ENCODE peak calls at places on chromosomes 7 and 10, in four cellular contexts. One of them, this sample, is unnamed.

GRCh38 chr10:106107711-106108110 is 1056.8 kb downstream of the SORCS1 start:
- DNase-seq in tibial artery: no peak
- DNase-seq in CD4-positive, alpha-beta T cell: no peak
- DNase-seq in SK-N-SH: no peak
- DNase-seq in this sample: no peak

GRCh38 chr7:4738711-4739527 is 36.5 kb upstream of the AP5Z1 start:
- DNase-seq in tibial artery: no peak
- DNase-seq in CD4-positive, alpha-beta T cell: no peak
- DNase-seq in SK-N-SH: peak; percentile 87
- DNase-seq in this sample: no peak

GRCh38 chr10:24642921-24643678 is 80.6 kb downstream of the ARHGAP21 start:
- DNase-seq in tibial artery: no peak
- DNase-seq in CD4-positive, alpha-beta T cell: no peak
- DNase-seq in SK-N-SH: peak; percentile 60
- DNase-seq in this sample: peak; percentile 44

GRCh38 chr7:33109758-33110238 is 594 bp upstream of the RP9 start:
- DNase-seq in tibial artery: no peak
- DNase-seq in CD4-positive, alpha-beta T cell: no peak
- DNase-seq in SK-N-SH: peak; percentile 53
- DNase-seq in this sample: no peak

GRCh38 chr7:98879198-98879988 is 1.1 kb downstream of the TRRAP start:
- DNase-seq in tibial artery: no peak
- DNase-seq in CD4-positive, alpha-beta T cell: peak; percentile 51
- DNase-seq in SK-N-SH: peak; percentile 52
- DNase-seq in this sample: peak; percentile 78

GRCh38 chr7:44184874-44185446 is 4.3 kb downstream of the GCK start:
- DNase-seq in tibial artery: no peak
- DNase-seq in CD4-positive, alpha-beta T cell: no peak
- DNase-seq in SK-N-SH: no peak
- DNase-seq in this sample: no peak

GRCh38 chr10:110206988-110207804 is at the start of gene MXI1:
- DNase-seq in tibial artery: peak; percentile 81
- DNase-seq in CD4-positive, alpha-beta T cell: no peak
- DNase-seq in SK-N-SH: peak; percentile 85
- DNase-seq in this sample: peak; percentile 77

GRCh38 chr10:4596951-4597350 is 229.1 kb upstream of the AKR1E2 start:
- DNase-seq in tibial artery: no peak
- DNase-seq in CD4-positive, alpha-beta T cell: no peak
- DNase-seq in SK-N-SH: no peak
- DNase-seq in this sample: no peak

GRCh38 chr7:30880941-30881340 is 30.7 kb upstream of the AQP1 start:
- DNase-seq in tibial artery: no peak
- DNase-seq in CD4-positive, alpha-beta T cell: no peak
- DNase-seq in SK-N-SH: no peak
- DNase-seq in this sample: no peak

GRCh38 chr10:124703778-124704427 is 40.3 kb downstream of the FAM53B start:
- DNase-seq in tibial artery: peak; percentile 60
- DNase-seq in CD4-positive, alpha-beta T cell: no peak
- DNase-seq in SK-N-SH: no peak
- DNase-seq in this sample: no peak

GRCh38 chr7:8295638-8296361 is 33.8 kb upstream of the ICA1 start:
- DNase-seq in tibial artery: no peak
- DNase-seq in CD4-positive, alpha-beta T cell: peak; percentile 12
- DNase-seq in SK-N-SH: peak; percentile 71
- DNase-seq in this sample: peak; percentile 72

GRCh38 chr10:17452060-17452894 is 2.1 kb downstream of the ST8SIA6 start:
- DNase-seq in tibial artery: no peak
- DNase-seq in CD4-positive, alpha-beta T cell: no peak
- DNase-seq in SK-N-SH: no peak
- DNase-seq in this sample: no peak

GRCh38 chr7:153524070-153524601 is 528.1 kb upstream of the DPP6 start:
- DNase-seq in tibial artery: no peak
- DNase-seq in CD4-positive, alpha-beta T cell: no peak
- DNase-seq in SK-N-SH: no peak
- DNase-seq in this sample: no peak

GRCh38 chr7:116062666-116063065 is 32.1 kb upstream of the TFEC start:
- DNase-seq in tibial artery: no peak
- DNase-seq in CD4-positive, alpha-beta T cell: no peak
- DNase-seq in SK-N-SH: no peak
- DNase-seq in this sample: no peak

GRCh38 chr7:112930787-112931186 is 140.6 kb upstream of the TMEM168 start:
- DNase-seq in tibial artery: no peak
- DNase-seq in CD4-positive, alpha-beta T cell: no peak
- DNase-seq in SK-N-SH: no peak
- DNase-seq in this sample: no peak

GRCh38 chr7:17611611-17612010 is 313.2 kb downstream of the AHR start:
- DNase-seq in tibial artery: no peak
- DNase-seq in CD4-positive, alpha-beta T cell: no peak
- DNase-seq in SK-N-SH: no peak
- DNase-seq in this sample: no peak

GRCh38 chr10:108544500-108545120 is 1378.7 kb downstream of the XPNPEP1 start:
- DNase-seq in tibial artery: no peak
- DNase-seq in CD4-positive, alpha-beta T cell: no peak
- DNase-seq in SK-N-SH: peak; percentile 39
- DNase-seq in this sample: peak; percentile 20

GRCh38 chr10:43044444-43045245 is 32.2 kb upstream of the RET start:
- DNase-seq in tibial artery: no peak
- DNase-seq in CD4-positive, alpha-beta T cell: no peak
- DNase-seq in SK-N-SH: peak; percentile 37
- DNase-seq in this sample: no peak

GRCh38 chr10:101710064-101710695 is 15.2 kb upstream of the FBXW4 start:
- DNase-seq in tibial artery: no peak
- DNase-seq in CD4-positive, alpha-beta T cell: no peak
- DNase-seq in SK-N-SH: no peak
- DNase-seq in this sample: no peak

GRCh38 chr10:13162013-13162364 is 631 bp downstream of the MCM10 start:
- DNase-seq in tibial artery: no peak
- DNase-seq in CD4-positive, alpha-beta T cell: no peak
- DNase-seq in SK-N-SH: peak; percentile 44
- DNase-seq in this sample: no peak

GRCh38 chr7:15378494-15378893 is 183.3 kb downstream of the AGMO start:
- DNase-seq in tibial artery: no peak
- DNase-seq in CD4-positive, alpha-beta T cell: no peak
- DNase-seq in SK-N-SH: no peak
- DNase-seq in this sample: no peak

DNA sequence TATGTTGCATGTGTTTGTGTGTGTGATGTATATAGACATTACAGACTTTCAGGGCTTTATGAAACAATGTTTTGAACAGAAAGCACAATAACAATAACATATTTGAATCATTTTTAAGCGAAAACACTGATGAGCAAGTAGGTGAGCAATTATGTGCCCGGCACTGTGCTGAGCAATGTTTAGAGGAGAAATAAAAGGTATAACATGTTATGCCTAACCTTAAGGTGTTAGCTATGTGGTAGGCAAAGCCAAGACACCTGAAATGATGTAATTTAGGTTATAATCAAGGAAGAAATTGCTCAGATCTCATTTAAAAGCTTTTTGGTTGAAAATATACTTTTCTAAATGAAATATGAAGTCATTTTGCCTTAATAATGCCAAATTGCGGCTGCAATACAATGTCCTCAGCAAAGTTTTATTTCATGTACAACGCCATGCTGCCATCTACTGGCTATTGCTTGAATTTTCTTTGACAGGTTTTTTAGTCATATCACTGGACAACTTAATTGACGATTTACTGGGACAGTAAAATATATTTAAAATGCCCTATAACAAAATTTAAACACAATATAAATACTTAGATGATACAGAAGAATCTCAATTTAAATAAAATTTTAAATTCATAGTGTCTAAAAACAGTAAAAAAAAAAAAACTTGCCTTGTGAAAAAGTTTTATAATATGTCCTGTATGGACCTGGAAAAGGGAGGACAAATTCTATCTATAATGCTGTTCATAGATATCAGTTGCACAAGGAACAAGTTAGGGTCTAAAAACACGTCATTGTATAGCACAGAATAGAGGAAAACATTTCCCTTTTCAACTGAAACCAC is 131.1 kb upstream of the CDK1 start:
- DNase-seq in tibial artery: no peak
- DNase-seq in CD4-positive, alpha-beta T cell: peak; percentile 16
- DNase-seq in SK-N-SH: peak; percentile 12
- DNase-seq in this sample: peak; percentile 25
- TF ChIP-seq CTCF in tibial artery: peak; percentile 69
- TF ChIP-seq CTCF in CD4-positive, alpha-beta T cell: peak; percentile 91
- TF ChIP-seq CTCF in SK-N-SH: peak; percentile 84
- TF ChIP-seq CTCF in this sample: peak; percentile 68

GRCh38 chr7:2520131-2520807 is 695 bp downstream of the LFNG start:
- DNase-seq in tibial artery: no peak
- DNase-seq in CD4-positive, alpha-beta T cell: no peak
- DNase-seq in SK-N-SH: peak; percentile 90
- DNase-seq in this sample: no peak
- TF ChIP-seq CTCF in tibial artery: no peak
- TF ChIP-seq CTCF in CD4-positive, alpha-beta T cell: no peak
- TF ChIP-seq CTCF in SK-N-SH: peak; percentile 39
- TF ChIP-seq CTCF in this sample: no peak

DNA sequence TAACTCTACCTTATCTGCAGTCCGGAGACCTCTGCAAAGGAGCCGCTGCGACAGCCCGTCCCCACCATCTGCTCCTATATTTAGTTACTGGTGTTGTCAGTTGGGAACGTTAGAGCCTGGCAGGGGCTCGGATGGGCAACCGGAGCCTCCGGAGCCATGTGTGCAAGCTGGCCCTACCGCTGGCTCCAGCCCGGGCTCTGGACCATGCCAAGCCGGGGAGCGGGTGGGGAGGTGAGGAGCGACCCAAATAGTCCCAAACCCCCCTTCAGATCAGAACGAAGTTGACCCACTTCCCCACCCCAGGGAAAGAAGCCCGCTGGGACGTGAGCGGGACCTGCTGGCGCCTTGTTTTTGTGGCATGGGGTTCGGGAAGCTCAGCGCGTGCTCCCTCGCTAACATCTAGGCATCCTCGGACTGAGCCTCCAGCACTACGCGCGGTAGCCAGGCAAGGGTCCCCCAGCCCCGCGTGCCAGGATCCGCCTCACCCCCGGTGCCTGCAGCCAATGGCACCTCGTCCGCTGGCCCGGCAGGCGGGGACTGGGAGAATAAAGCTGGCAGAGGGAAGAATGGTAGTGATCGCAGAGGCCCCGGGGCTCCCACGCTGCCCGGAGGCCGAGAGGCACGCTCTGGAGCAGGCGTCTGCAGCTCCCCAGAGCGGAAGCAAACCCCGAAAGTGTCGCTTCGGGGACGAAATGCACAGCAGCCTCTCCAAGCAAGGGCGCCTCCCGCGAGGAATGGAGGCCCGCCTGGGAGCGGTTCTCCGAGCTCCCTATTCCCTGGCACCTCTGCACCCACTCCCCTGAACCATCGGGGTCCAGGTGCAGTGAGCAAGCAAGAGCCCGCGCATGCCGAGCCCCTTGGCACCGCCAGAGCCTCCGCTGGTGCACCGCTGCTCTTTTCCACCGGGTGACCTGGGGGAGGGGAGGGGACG is 669 bp downstream of the LRRC20 start:
- DNase-seq in tibial artery: no peak
- DNase-seq in CD4-positive, alpha-beta T cell: peak; percentile 3
- DNase-seq in SK-N-SH: peak; percentile 92
- DNase-seq in this sample: peak; percentile 68
- TF ChIP-seq CTCF in tibial artery: no peak
- TF ChIP-seq CTCF in CD4-positive, alpha-beta T cell: no peak
- TF ChIP-seq CTCF in SK-N-SH: peak; percentile 31
- TF ChIP-seq CTCF in this sample: peak; percentile 1

GRCh38 chr10:71838264-71839211 is 12.5 kb downstream of the PSAP start:
- DNase-seq in tibial artery: no peak
- DNase-seq in CD4-positive, alpha-beta T cell: no peak
- DNase-seq in SK-N-SH: no peak
- DNase-seq in this sample: no peak

GRCh38 chr10:71834343-71834674 is 16.7 kb downstream of the PSAP start:
- DNase-seq in tibial artery: no peak
- DNase-seq in CD4-positive, alpha-beta T cell: no peak
- DNase-seq in SK-N-SH: no peak
- DNase-seq in this sample: no peak

GRCh38 chr10:71835671-71836593 is 15.1 kb downstream of the PSAP start:
- DNase-seq in tibial artery: peak; percentile 87
- DNase-seq in CD4-positive, alpha-beta T cell: no peak
- DNase-seq in SK-N-SH: peak; percentile 85
- DNase-seq in this sample: peak; percentile 89

GRCh38 chr10:71836594-71836970 is 14.5 kb downstream of the PSAP start:
- DNase-seq in tibial artery: no peak
- DNase-seq in CD4-positive, alpha-beta T cell: no peak
- DNase-seq in SK-N-SH: no peak
- DNase-seq in this sample: no peak

DNA sequence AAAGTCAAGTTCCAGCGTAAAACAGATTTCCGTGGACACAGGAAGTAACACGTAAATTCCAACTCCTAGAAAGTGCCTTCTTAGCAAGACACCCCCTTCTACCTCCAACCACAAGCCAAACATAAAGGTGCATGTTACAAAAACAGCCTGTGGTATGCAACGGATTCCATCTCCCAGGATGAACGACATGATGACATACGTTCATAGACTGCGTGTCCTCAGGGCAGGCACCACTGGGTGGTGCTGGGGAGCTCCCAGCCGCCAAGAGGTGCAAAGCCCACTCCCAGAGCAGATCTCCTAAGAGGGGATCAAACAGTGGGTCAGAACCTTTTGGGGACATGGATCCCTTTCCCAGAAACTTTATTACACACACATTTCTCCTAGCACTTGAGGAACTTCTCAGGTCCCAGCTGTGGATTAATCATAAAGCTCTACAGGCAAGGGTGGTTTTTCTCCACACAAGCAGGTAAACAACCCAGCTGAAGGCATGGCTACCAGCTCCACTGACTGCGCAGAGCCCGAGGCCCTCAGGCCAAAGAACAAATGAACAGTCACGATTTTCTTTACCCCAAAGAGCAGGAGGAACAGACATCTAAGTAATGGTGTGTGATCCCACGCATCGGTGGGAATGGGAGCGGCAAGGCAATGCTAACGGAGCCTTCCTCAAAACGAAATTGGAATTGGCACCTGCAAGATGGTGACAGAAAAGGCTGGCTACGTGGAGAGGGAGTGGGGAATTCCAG is 13.8 kb downstream of the PSAP start:
- DNase-seq in tibial artery: no peak
- DNase-seq in CD4-positive, alpha-beta T cell: no peak
- DNase-seq in SK-N-SH: peak; percentile 40
- DNase-seq in this sample: no peak
- TF ChIP-seq CTCF in tibial artery: no peak
- TF ChIP-seq CTCF in CD4-positive, alpha-beta T cell: peak; percentile 25
- TF ChIP-seq CTCF in SK-N-SH: peak; percentile 50
- TF ChIP-seq CTCF in this sample: peak; percentile 72

DNA sequence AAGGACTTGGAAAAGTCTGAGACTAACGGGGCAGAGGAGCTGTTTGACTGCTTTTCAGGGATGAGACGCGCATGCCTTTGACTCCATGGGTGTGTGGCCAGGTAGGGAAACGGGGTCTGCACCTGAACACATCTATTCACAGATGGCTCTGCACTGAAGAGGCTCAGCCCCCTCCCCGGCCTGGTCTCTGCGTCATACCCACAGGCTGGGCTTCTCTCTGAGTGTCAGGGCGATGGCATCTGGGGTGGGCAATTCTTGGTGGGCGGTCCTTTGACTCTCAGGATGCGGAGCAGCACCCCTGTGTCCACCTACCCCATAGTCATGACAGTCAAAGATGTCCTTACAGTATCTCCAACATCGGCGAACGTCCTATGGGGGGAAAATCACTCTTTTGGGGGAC is 23.0 kb downstream of the PFKP start:
- DNase-seq in tibial artery: no peak
- DNase-seq in CD4-positive, alpha-beta T cell: no peak
- DNase-seq in SK-N-SH: no peak
- DNase-seq in this sample: no peak
- TF ChIP-seq CTCF in tibial artery: no peak
- TF ChIP-seq CTCF in CD4-positive, alpha-beta T cell: no peak
- TF ChIP-seq CTCF in SK-N-SH: no peak
- TF ChIP-seq CTCF in this sample: no peak

This sample was measured in GM10248.